ENCODE peak calls at places on chromosomes 1 and 21, in six cellular contexts. One of them, this sample, is unnamed.

GRCh38 chr1:24936688-24937087 is 6.6 kb upstream of the RUNX3 start:
- DNase-seq in stomach: no peak
- DNase-seq in astrocyte: no peak
- DNase-seq in cardiac muscle cell: no peak
- DNase-seq in HL-60: no peak
- DNase-seq in vagina: no peak
- DNase-seq in this sample: no peak

GRCh38 chr1:81813691-81814090 is 13.0 kb downstream of the ADGRL2 start:
- DNase-seq in stomach: no peak
- DNase-seq in astrocyte: no peak
- DNase-seq in cardiac muscle cell: peak
- DNase-seq in HL-60: no peak
- DNase-seq in vagina: no peak
- DNase-seq in this sample: no peak

GRCh38 chr21:15604424-15604823 is 125.4 kb upstream of the USP25 start:
- DNase-seq in stomach: no peak
- DNase-seq in astrocyte: peak
- DNase-seq in cardiac muscle cell: peak
- DNase-seq in HL-60: no peak
- DNase-seq in vagina: no peak
- DNase-seq in this sample: peak

GRCh38 chr1:22680736-22681135 is 27.7 kb downstream of the C1QB start:
- DNase-seq in stomach: no peak
- DNase-seq in astrocyte: no peak
- DNase-seq in cardiac muscle cell: no peak
- DNase-seq in HL-60: no peak
- DNase-seq in vagina: no peak
- DNase-seq in this sample: no peak

GRCh38 chr1:235025422-235025984 is 103.1 kb downstream of the TOMM20 start:
- DNase-seq in stomach: no peak
- DNase-seq in astrocyte: no peak
- DNase-seq in cardiac muscle cell: no peak
- DNase-seq in HL-60: no peak
- DNase-seq in vagina: no peak
- DNase-seq in this sample: no peak

GRCh38 chr1:109356959-109357358 is 40.8 kb downstream of the SORT1 start:
- DNase-seq in stomach: no peak
- DNase-seq in astrocyte: no peak
- DNase-seq in cardiac muscle cell: no peak
- DNase-seq in HL-60: no peak
- DNase-seq in vagina: no peak
- DNase-seq in this sample: no peak

GRCh38 chr1:6471086-6471841 is 5.3 kb upstream of the TNFRSF25 start:
- DNase-seq in stomach: peak
- DNase-seq in astrocyte: no peak
- DNase-seq in cardiac muscle cell: no peak
- DNase-seq in HL-60: no peak
- DNase-seq in vagina: no peak
- DNase-seq in this sample: no peak

GRCh38 chr1:85366391-85366790 is 90.0 kb upstream of the BCL10 start:
- DNase-seq in stomach: no peak
- DNase-seq in astrocyte: peak
- DNase-seq in cardiac muscle cell: no peak
- DNase-seq in HL-60: no peak
- DNase-seq in vagina: no peak
- DNase-seq in this sample: peak

GRCh38 chr1:186308264-186309060 is 66.6 kb downstream of the TPR start:
- DNase-seq in stomach: no peak
- DNase-seq in astrocyte: no peak
- DNase-seq in cardiac muscle cell: no peak
- DNase-seq in HL-60: no peak
- DNase-seq in vagina: no peak
- DNase-seq in this sample: no peak

GRCh38 chr1:55938376-55938850 is 641.0 kb downstream of the PLPP3 start:
- DNase-seq in stomach: no peak
- DNase-seq in astrocyte: no peak
- DNase-seq in cardiac muscle cell: peak
- DNase-seq in HL-60: no peak
- DNase-seq in vagina: no peak
- DNase-seq in this sample: no peak

GRCh38 chr1:164999135-164999534 is 357.4 kb downstream of the LMX1A start:
- DNase-seq in stomach: no peak
- DNase-seq in astrocyte: no peak
- DNase-seq in cardiac muscle cell: no peak
- DNase-seq in HL-60: no peak
- DNase-seq in vagina: no peak
- DNase-seq in this sample: no peak

GRCh38 chr1:209403921-209404320 is 179.6 kb upstream of the CAMK1G start:
- DNase-seq in stomach: no peak
- DNase-seq in astrocyte: no peak
- DNase-seq in cardiac muscle cell: no peak
- DNase-seq in HL-60: no peak
- DNase-seq in vagina: no peak
- DNase-seq in this sample: peak

GRCh38 chr1:58874757-58875755 is 91.2 kb upstream of the JUN start:
- DNase-seq in stomach: peak
- DNase-seq in astrocyte: peak
- DNase-seq in cardiac muscle cell: no peak
- DNase-seq in HL-60: no peak
- DNase-seq in vagina: no peak
- DNase-seq in this sample: no peak

GRCh38 chr1:67013573-67013972 is 40.4 kb downstream of the SLC35D1 start:
- DNase-seq in stomach: no peak
- DNase-seq in astrocyte: peak
- DNase-seq in cardiac muscle cell: no peak
- DNase-seq in HL-60: no peak
- DNase-seq in vagina: no peak
- DNase-seq in this sample: peak

GRCh38 chr1:93665015-93665414 is 16.6 kb downstream of the BCAR3 start:
- DNase-seq in stomach: no peak
- DNase-seq in astrocyte: peak
- DNase-seq in cardiac muscle cell: no peak
- DNase-seq in HL-60: no peak
- DNase-seq in vagina: peak
- DNase-seq in this sample: no peak

GRCh38 chr1:173424786-173425407 is 52.2 kb upstream of the PRDX6 start:
- DNase-seq in stomach: no peak
- DNase-seq in astrocyte: peak
- DNase-seq in cardiac muscle cell: no peak
- DNase-seq in HL-60: no peak
- DNase-seq in vagina: no peak
- DNase-seq in this sample: peak

GRCh38 chr1:27856561-27857343 is 15.6 kb upstream of the THEMIS2 start:
- DNase-seq in stomach: no peak
- DNase-seq in astrocyte: no peak
- DNase-seq in cardiac muscle cell: no peak
- DNase-seq in HL-60: no peak
- DNase-seq in vagina: no peak
- DNase-seq in this sample: no peak

GRCh38 chr1:179107706-179108629 is 26.1 kb downstream of the TOR3A start:
- DNase-seq in stomach: no peak
- DNase-seq in astrocyte: no peak
- DNase-seq in cardiac muscle cell: no peak
- DNase-seq in HL-60: no peak
- DNase-seq in vagina: no peak
- DNase-seq in this sample: no peak

GRCh38 chr1:107840746-107841145 is 124.2 kb downstream of the VAV3 start:
- DNase-seq in stomach: no peak
- DNase-seq in astrocyte: no peak
- DNase-seq in cardiac muscle cell: no peak
- DNase-seq in HL-60: no peak
- DNase-seq in vagina: no peak
- DNase-seq in this sample: no peak

GRCh38 chr1:219660666-219661463 is 48.0 kb upstream of the ZC3H11B start:
- DNase-seq in stomach: peak
- DNase-seq in astrocyte: peak
- DNase-seq in cardiac muscle cell: peak
- DNase-seq in HL-60: peak
- DNase-seq in vagina: no peak
- DNase-seq in this sample: peak

GRCh38 chr1:11238311-11238710 is 24.0 kb downstream of the MTOR start:
- DNase-seq in stomach: no peak
- DNase-seq in astrocyte: no peak
- DNase-seq in cardiac muscle cell: no peak
- DNase-seq in HL-60: no peak
- DNase-seq in vagina: no peak
- DNase-seq in this sample: no peak

GRCh38 chr1:194069168-194069830 is 882.9 kb upstream of the B3GALT2 start:
- DNase-seq in stomach: no peak
- DNase-seq in astrocyte: peak
- DNase-seq in cardiac muscle cell: peak
- DNase-seq in HL-60: peak
- DNase-seq in vagina: no peak
- DNase-seq in this sample: no peak

GRCh38 chr1:103337779-103338178 is 187.7 kb upstream of the RNPC3 start:
- DNase-seq in stomach: no peak
- DNase-seq in astrocyte: no peak
- DNase-seq in cardiac muscle cell: no peak
- DNase-seq in HL-60: no peak
- DNase-seq in vagina: no peak
- DNase-seq in this sample: no peak

GRCh38 chr21:43362928-43363314 is 64.0 kb downstream of the SIK1 start:
- DNase-seq in stomach: no peak
- DNase-seq in astrocyte: peak
- DNase-seq in cardiac muscle cell: no peak
- DNase-seq in HL-60: no peak
- DNase-seq in vagina: no peak
- DNase-seq in this sample: no peak

GRCh38 chr1:101220906-101221305 is 15.9 kb upstream of the S1PR1 start:
- DNase-seq in stomach: no peak
- DNase-seq in astrocyte: no peak
- DNase-seq in cardiac muscle cell: no peak
- DNase-seq in HL-60: no peak
- DNase-seq in vagina: no peak
- DNase-seq in this sample: no peak

GRCh38 chr1:246295968-246296367 is 211.1 kb downstream of the SMYD3 start:
- DNase-seq in stomach: no peak
- DNase-seq in astrocyte: no peak
- DNase-seq in cardiac muscle cell: no peak
- DNase-seq in HL-60: no peak
- DNase-seq in vagina: no peak
- DNase-seq in this sample: peak

GRCh38 chr21:41777934-41778815 is 11.3 kb upstream of the RIPK4 start:
- DNase-seq in stomach: peak
- DNase-seq in astrocyte: peak
- DNase-seq in cardiac muscle cell: peak
- DNase-seq in HL-60: no peak
- DNase-seq in vagina: no peak
- DNase-seq in this sample: peak

GRCh38 chr1:165847486-165847885 is 20.1 kb downstream of the UCK2 start:
- DNase-seq in stomach: no peak
- DNase-seq in astrocyte: no peak
- DNase-seq in cardiac muscle cell: no peak
- DNase-seq in HL-60: no peak
- DNase-seq in vagina: no peak
- DNase-seq in this sample: no peak

GRCh38 chr1:83950106-83950661 is 48.7 kb downstream of the TTLL7 start:
- DNase-seq in stomach: no peak
- DNase-seq in astrocyte: no peak
- DNase-seq in cardiac muscle cell: no peak
- DNase-seq in HL-60: no peak
- DNase-seq in vagina: no peak
- DNase-seq in this sample: no peak

GRCh38 chr1:19844726-19845125 is 29.6 kb upstream of the RNF186 start:
- DNase-seq in stomach: no peak
- DNase-seq in astrocyte: no peak
- DNase-seq in cardiac muscle cell: no peak
- DNase-seq in HL-60: no peak
- DNase-seq in vagina: no peak
- DNase-seq in this sample: no peak

GRCh38 chr1:56389813-56390539 is 189.4 kb downstream of the PLPP3 start:
- DNase-seq in stomach: no peak
- DNase-seq in astrocyte: peak
- DNase-seq in cardiac muscle cell: no peak
- DNase-seq in HL-60: no peak
- DNase-seq in vagina: no peak
- DNase-seq in this sample: no peak

GRCh38 chr1:15283500-15283899 is 36.5 kb downstream of the FHAD1 start:
- DNase-seq in stomach: no peak
- DNase-seq in astrocyte: peak
- DNase-seq in cardiac muscle cell: no peak
- DNase-seq in HL-60: no peak
- DNase-seq in vagina: no peak
- DNase-seq in this sample: peak
- TF ChIP-seq CTCF in stomach: no peak
- TF ChIP-seq CTCF in astrocyte: peak
- TF ChIP-seq CTCF in cardiac muscle cell: peak
- TF ChIP-seq CTCF in HL-60: no peak
- TF ChIP-seq CTCF in vagina: no peak
- TF ChIP-seq CTCF in this sample: peak

DNA sequence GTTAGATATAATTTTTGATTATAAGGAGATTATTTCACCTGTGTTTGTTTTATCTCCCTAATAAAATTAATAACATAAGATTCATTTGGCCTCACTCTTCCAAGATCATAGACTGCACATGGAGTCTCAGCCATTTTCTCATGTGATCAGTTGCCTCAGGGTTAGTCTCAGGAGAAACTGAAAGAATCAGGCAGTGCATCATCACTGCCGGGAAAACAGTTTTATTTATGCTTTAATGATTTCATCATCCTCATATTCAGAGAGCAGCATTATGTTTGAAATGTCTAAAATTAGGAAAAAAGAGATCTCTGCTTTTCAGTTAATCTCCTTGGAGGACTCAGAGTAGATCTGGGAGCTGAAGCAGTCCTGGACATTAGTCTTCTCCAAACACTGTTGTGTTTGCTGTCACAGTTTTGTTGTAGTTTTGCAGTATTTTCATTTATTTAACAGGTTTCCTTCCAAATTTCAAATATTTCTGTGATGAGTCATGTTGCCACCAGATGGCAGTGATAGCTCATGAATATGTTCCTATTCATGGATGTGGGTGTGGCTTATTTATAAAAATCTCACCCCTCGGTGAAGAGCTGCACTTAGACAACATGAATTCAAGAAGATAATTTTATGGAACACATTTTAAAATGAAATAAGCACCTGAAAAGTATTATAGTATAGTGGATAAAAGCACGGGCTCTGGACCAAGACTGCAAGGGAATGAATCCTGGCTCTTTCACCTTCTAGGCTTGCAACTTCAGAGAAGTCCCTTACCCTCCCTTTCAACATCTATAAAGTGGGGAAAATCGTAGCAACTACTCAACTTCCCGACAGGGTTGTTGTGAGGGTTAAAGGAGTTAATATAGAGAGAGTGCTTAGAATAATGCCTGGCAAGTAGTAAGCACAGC is 31.2 kb downstream of the CHD1L start:
- DNase-seq in stomach: no peak
- DNase-seq in astrocyte: peak
- DNase-seq in cardiac muscle cell: peak
- DNase-seq in HL-60: peak
- DNase-seq in vagina: no peak
- DNase-seq in this sample: peak
- H3K27ac ChIP-seq in stomach: peak
- H3K27ac ChIP-seq in astrocyte: peak
- H3K27ac ChIP-seq in cardiac muscle cell: no peak
- H3K27ac ChIP-seq in HL-60: no peak
- H3K27ac ChIP-seq in vagina: peak
- H3K27ac ChIP-seq in this sample: no peak

GRCh38 chr1:47725732-47726495 is 271.3 kb downstream of the TRABD2B start:
- DNase-seq in stomach: peak
- DNase-seq in astrocyte: peak
- DNase-seq in cardiac muscle cell: peak
- DNase-seq in HL-60: no peak
- DNase-seq in vagina: no peak
- DNase-seq in this sample: peak
- TF ChIP-seq CTCF in stomach: no peak
- TF ChIP-seq CTCF in astrocyte: peak
- TF ChIP-seq CTCF in cardiac muscle cell: peak
- TF ChIP-seq CTCF in HL-60: peak
- TF ChIP-seq CTCF in vagina: peak
- TF ChIP-seq CTCF in this sample: peak

GRCh38 chr1:156616463-156616862 is 2.8 kb upstream of the HAPLN2 start:
- DNase-seq in stomach: no peak
- DNase-seq in astrocyte: peak
- DNase-seq in cardiac muscle cell: peak
- DNase-seq in HL-60: no peak
- DNase-seq in vagina: no peak
- DNase-seq in this sample: no peak
- H3K27ac ChIP-seq in stomach: peak
- H3K27ac ChIP-seq in astrocyte: no peak
- H3K27ac ChIP-seq in cardiac muscle cell: peak
- H3K27ac ChIP-seq in HL-60: no peak
- H3K27ac ChIP-seq in vagina: peak
- H3K27ac ChIP-seq in this sample: no peak